ENCODE peak calls at places on chromosomes 7 and 10, in nine cellular contexts. W is suprapubic skin, S is HCT116, J is spleen, O is endothelial cell of umbilical vein, B is prostate gland, X is stomach, U is transverse colon, P is Panc1. Y is an unnamed sample. For H3K27me3, the result is how much of the 10 kb centered on the place peaks cover.

GRCh38 chr10:36173364-36173763 is 531.3 kb upstream of the FZD8 start:
- DNase-seq in J (no peak), U (no peak), X (no peak), B (no peak), S (no peak), P (no peak), W (no peak), O (peak), Y (no peak)

GRCh38 chr7:29381206-29382094 is 182.2 kb upstream of the PRR15 start:
- DNase-seq in W (no peak), O (no peak), U (no peak), B (peak), P (no peak), X (no peak), S (no peak), J (no peak), Y (no peak)

GRCh38 chr10:1229116-1229515 is 172.9 kb downstream of the WDR37 start:
- DNase-seq in U (no peak), B (no peak), X (no peak), W (no peak), O (no peak), S (no peak), J (no peak), P (no peak), Y (no peak)

GRCh38 chr10:46084321-46085165 is 38.5 kb upstream of the MSMB start:
- DNase-seq in X (no peak), J (no peak), U (no peak), B (no peak), S (no peak), W (no peak), P (no peak), O (no peak), Y (peak)

GRCh38 chr7:42720871-42721835 is 190.7 kb downstream of the C7orf25 start:
- DNase-seq in B (no peak), P (no peak), X (no peak), U (no peak), J (no peak), S (no peak), O (no peak), W (no peak), Y (peak)

GRCh38 chr10:79166741-79167140 is 98.0 kb downstream of the ZMIZ1 start:
- DNase-seq in P (no peak), X (no peak), B (no peak), O (no peak), W (no peak), U (no peak), S (no peak), J (no peak), Y (no peak)

GRCh38 chr10:61477469-61477868 is 24.3 kb upstream of the TMEM26 start:
- DNase-seq in U (no peak), X (no peak), W (no peak), O (no peak), J (no peak), P (no peak), B (no peak), S (no peak), Y (no peak)

GRCh38 chr10:27687326-27687725 is 58.3 kb downstream of the MKX start:
- DNase-seq in S (no peak), W (no peak), U (no peak), X (no peak), O (peak), P (no peak), J (no peak), B (no peak), Y (no peak)

GRCh38 chr7:133794490-133794889 is 332.6 kb upstream of the LRGUK start:
- DNase-seq in O (no peak), J (no peak), B (no peak), S (no peak), W (no peak), P (no peak), X (no peak), U (no peak), Y (no peak)

GRCh38 chr7:21370283-21370982 is 57.5 kb upstream of the SP4 start:
- DNase-seq in J (no peak), P (no peak), O (no peak), B (no peak), W (no peak), S (no peak), U (no peak), X (no peak), Y (no peak)

GRCh38 chr10:73780301-73780700 is 1.5 kb upstream of the CHCHD1 start:
- DNase-seq in X (no peak), J (no peak), O (no peak), B (no peak), P (no peak), W (no peak), S (no peak), U (no peak), Y (no peak)

GRCh38 chr10:21292763-21293517 is 232.5 kb downstream of the SKIDA1 start:
- DNase-seq in S (peak), B (peak), X (no peak), P (no peak), O (peak), J (no peak), U (peak), W (peak), Y (no peak)
- TF ChIP-seq POLR2AphosphoS5 in S (peak), B (peak), X (no peak), P (peak), O (no peak), J (no peak), U (peak), W (no peak), Y (peak)

DNA sequence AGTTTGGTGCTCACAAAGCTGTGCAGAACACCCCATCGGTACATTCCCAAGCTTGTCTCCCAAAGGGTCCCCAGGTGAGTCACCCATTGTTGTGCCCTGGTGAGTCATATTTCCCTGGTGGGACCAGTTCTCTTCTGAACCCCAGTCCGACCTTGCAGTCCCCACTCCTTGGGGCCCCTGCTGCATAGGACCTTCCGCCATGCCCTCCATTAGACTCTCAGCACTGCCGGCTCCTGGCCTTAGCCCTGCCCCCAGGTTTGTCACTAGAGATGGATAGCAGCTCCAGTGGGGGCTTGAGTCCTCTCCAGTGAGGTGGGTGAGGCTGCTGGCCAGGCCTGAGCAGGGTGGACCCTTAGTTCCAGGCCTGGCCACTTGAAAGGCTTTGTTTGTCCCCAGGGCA is 80.5 kb upstream of the MKI67 start:
- DNase-seq in P (no peak), X (no peak), U (no peak), S (no peak), J (no peak), W (no peak), O (no peak), B (no peak), Y (peak)
- H3K27me3 ChIP-seq in P (under half), X (under half), U (under half), S (under half), J (under half), W (under half), O (under half), B (under half), Y (under half)

DNA sequence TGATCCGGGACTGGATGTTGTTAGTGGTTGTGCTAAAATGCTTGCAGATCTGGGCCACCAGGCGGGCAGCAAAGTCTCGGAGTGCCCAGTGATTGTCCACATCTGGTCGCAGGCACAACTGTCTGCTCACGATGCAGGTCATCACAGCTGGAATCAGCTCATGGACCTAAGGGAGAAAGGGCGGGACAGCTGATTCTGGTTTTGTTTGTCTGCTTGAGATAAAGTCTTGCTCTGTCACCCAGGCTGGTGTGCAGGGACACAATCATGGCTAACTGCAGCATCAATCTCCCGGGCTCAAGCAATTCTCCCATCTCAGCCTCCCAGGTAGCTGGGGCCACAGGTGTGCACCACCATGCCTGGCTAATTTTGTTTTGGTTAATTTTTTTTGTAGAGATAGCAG is 8.0 kb downstream of the TAF6 start:
- DNase-seq in U (no peak), S (no peak), X (no peak), W (no peak), P (no peak), J (no peak), O (no peak), B (no peak), Y (no peak)
- H3K27ac ChIP-seq in U (no peak), S (no peak), X (no peak), W (no peak), P (no peak), J (no peak), O (no peak), B (no peak), Y (no peak)

GRCh38 chr10:69318087-69318996 is 40.0 kb downstream of the HK1 start:
- DNase-seq in P (no peak), S (peak), U (peak), X (peak), O (peak), W (peak), B (peak), J (peak), Y (peak)

GRCh38 chr10:69317175-69318086 is 39.1 kb downstream of the HK1 start:
- DNase-seq in S (no peak), U (no peak), P (no peak), J (peak), W (no peak), B (no peak), X (no peak), O (no peak), Y (no peak)

GRCh38 chr10:69320521-69320920 is 42.2 kb downstream of the HK1 start:
- DNase-seq in S (no peak), B (no peak), J (peak), U (no peak), O (no peak), P (no peak), X (no peak), W (no peak), Y (no peak)

GRCh38 chr10:69319911-69320316 is 41.6 kb downstream of the HK1 start:
- DNase-seq in X (no peak), U (no peak), B (no peak), J (peak), S (no peak), W (no peak), P (no peak), O (no peak), Y (no peak)

GRCh38 chr10:69318997-69319727 is 40.9 kb downstream of the HK1 start:
- DNase-seq in S (no peak), X (peak), J (peak), B (peak), W (peak), O (peak), U (peak), P (no peak), Y (peak)
- TF ChIP-seq POLR2AphosphoS5 in S (no peak), X (peak), J (peak), B (peak), W (no peak), O (peak), U (peak), P (no peak), Y (peak)

DNA sequence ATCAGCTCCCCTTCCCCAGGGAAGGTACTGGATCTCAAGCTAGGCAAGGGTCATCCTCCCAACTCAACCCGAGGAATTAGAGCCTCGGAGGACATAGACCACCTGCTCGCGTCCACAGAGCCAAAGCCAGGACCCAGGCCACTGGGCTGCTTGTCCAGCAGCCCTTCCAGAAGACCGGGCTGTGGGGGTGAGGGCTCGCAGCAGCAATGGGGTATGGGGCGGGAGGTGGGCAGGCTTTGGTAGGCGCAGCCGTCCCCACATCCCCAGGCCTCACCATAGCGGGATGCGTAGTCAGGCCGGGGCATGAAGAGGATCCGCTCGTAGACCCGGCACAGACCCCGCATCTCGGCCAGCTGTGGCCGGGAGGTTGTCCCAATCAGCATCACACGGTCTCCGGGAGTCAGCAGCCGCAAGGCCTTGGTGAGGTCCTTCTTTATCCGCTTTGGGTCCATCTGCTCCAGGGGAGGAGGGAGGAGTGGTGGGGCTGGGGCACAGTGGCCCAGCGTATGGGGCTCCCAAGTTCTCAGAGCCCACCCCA is 5.0 kb upstream of the ASB10 start:
- DNase-seq in X (no peak), S (no peak), O (no peak), J (no peak), W (no peak), U (no peak), B (no peak), P (no peak), Y (no peak)
- H3K27me3 ChIP-seq in X (under half), S (under half), O (under half), J (under half), W (under half), U (under half), B (under half), P (under half), Y (under half)

GRCh38 chr10:51073035-51073434 is 1.3 kb upstream of the PRKG1 start:
- DNase-seq in U (no peak), X (no peak), B (no peak), O (no peak), S (no peak), P (no peak), W (no peak), J (no peak), Y (no peak)

GRCh38 chr10:51073461-51074237 is 638 bp upstream of the PRKG1 start:
- DNase-seq in O (no peak), P (no peak), X (peak), J (peak), B (peak), W (peak), U (peak), S (no peak), Y (no peak)

GRCh38 chr10:51076442-51076841 is 2.2 kb downstream of the PRKG1 start:
- DNase-seq in P (no peak), W (no peak), O (no peak), U (no peak), S (no peak), X (no peak), J (no peak), B (no peak), Y (no peak)

GRCh38 chr10:51075802-51076201 is 1.5 kb downstream of the PRKG1 start:
- DNase-seq in J (no peak), B (no peak), U (no peak), P (no peak), S (no peak), O (no peak), X (no peak), W (no peak), Y (no peak)

GRCh38 chr10:51074238-51075028 is at the start of gene PRKG1:
- DNase-seq in P (peak), U (peak), X (peak), B (peak), W (peak), O (peak), S (no peak), J (peak), Y (peak)
- H3K27ac ChIP-seq in P (no peak), U (peak), X (peak), B (peak), W (peak), O (no peak), S (no peak), J (peak), Y (peak)

Y was measured in esophagus muscularis mucosa.